ENCODE peak calls at places on chromosomes 16 and 17, in six cellular contexts. Z is esophagus squamous epithelium; W is CD8-positive, alpha-beta memory T cell; C is fibroblast of lung; R is lung; Y is cardiac muscle cell. D is an unnamed sample.

GRCh38 chr17:79141578-79142338 is 67.1 kb downstream of the ENGASE start:
- DNase-seq in Z (no peak), Y (no peak), W (no peak), R (no peak), C (no peak), D (no peak)

GRCh38 chr17:18074566-18075272 is 13.0 kb upstream of the DRG2 start:
- DNase-seq in C (no peak), W (no peak), Y (no peak), Z (no peak), R (no peak), D (no peak)

GRCh38 chr16:89150090-89150835 is 21.3 kb upstream of the CDH15 start:
- DNase-seq in C (no peak), W (peak; percentile 17), Y (no peak), Z (no peak), R (no peak), D (no peak)

GRCh38 chr17:77640242-77640641 is 318.3 kb upstream of the TNRC6C start:
- DNase-seq in W (no peak), R (no peak), Y (no peak), Z (no peak), C (no peak), D (no peak)

GRCh38 chr16:47037746-47038458 is 64.4 kb upstream of the DNAJA2 start:
- DNase-seq in W (peak; percentile 89), Z (peak; percentile 47), C (peak; percentile 68), R (peak; percentile 89), Y (peak; percentile 89), D (peak; percentile 93)

GRCh38 chr17:49987290-49987585 is 7.8 kb downstream of the DLX3 start:
- DNase-seq in R (no peak), Y (no peak), C (no peak), W (no peak), Z (no peak), D (no peak)

GRCh38 chr16:29662729-29663019 is 373 bp upstream of the SPN start:
- DNase-seq in W (peak; percentile 77), C (no peak), Y (no peak), R (no peak), Z (no peak), D (no peak)

GRCh38 chr17:6465206-6466003 is 21.1 kb downstream of the PIMREG start:
- DNase-seq in Z (no peak), W (no peak), Y (no peak), R (no peak), C (no peak), D (no peak)

GRCh38 chr16:84892097-84892496 is 72.3 kb downstream of the CRISPLD2 start:
- DNase-seq in R (no peak), C (no peak), Y (no peak), Z (no peak), W (no peak), D (no peak)

GRCh38 chr17:78107457-78107856 is 21.1 kb downstream of the TMC6 start:
- DNase-seq in Y (no peak), Z (no peak), W (no peak), R (no peak), C (peak; percentile 45), D (no peak)

GRCh38 chr16:80208750-80209149 is 332.0 kb upstream of the DYNLRB2 start:
- DNase-seq in R (no peak), W (no peak), Z (no peak), C (no peak), Y (no peak), D (no peak)

GRCh38 chr16:29806096-29806579 is at the start of gene MAZ:
- DNase-seq in C (no peak), W (no peak), R (no peak), Z (no peak), Y (no peak), D (no peak)

GRCh38 chr16:77647726-77648125 is 74.6 kb upstream of the NUDT7 start:
- DNase-seq in W (no peak), C (peak; percentile 61), Z (no peak), R (no peak), Y (no peak), D (no peak)

DNA sequence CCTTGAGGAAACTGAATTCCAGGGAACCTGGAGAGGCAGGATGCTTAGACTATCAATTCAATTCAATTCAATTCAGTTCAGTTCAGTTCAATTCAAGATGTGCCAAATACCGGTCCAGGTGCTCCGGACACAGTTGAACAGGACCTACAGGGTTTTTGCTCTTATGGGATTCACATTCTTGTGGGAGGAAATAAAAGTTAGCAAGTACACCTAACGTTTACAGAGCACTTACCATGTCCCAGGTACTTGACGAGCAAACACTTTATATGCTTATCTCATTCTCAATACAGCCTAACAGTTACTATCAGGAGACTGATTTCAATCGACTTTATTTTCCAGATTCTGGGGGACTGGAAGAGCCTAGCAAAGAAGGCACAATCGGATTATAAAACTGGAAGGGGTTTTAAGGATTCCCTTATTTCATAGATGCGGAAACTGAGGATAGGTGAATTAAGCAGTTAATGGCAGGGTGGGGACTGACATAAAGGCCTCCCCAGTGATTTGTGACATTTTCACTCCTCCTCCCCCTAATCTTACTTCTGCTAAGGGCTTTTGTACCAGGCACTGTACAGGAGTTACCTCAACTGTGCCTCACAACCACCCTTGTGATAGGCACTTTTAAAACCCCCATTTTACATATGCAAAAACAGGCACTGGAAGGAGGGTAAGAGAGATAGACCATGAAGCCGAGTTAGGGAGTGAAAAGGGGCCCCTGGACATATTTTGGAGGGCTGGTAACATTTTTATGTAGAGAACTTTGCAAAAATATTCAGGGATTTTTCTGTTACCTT is 666 bp upstream of the GDE1 start:
- DNase-seq in W (no peak), C (no peak), R (no peak), Y (no peak), Z (no peak), D (no peak)
- H3K4me1 ChIP-seq in W (peaks cover 37% of the 10 kb centered on the region), C (peaks cover 4% of the 10 kb centered on the region), R (peaks cover 5% of the 10 kb centered on the region), Y (peaks cover 11% of the 10 kb centered on the region), Z (peaks cover 22% of the 10 kb centered on the region), D (peaks cover 17% of the 10 kb centered on the region)

GRCh38 chr17:39667262-39668140 is 752 bp upstream of the PNMT start:
- DNase-seq in R (no peak), C (no peak), W (no peak), Z (no peak), Y (peak; percentile 52), D (peak; percentile 33)

GRCh38 chr17:39666601-39667261 is 1.5 kb upstream of the PNMT start:
- DNase-seq in C (no peak), Z (no peak), Y (no peak), R (no peak), W (no peak), D (peak; percentile 49)

GRCh38 chr17:39664581-39665561 is at the start of gene TCAP:
- DNase-seq in C (no peak), R (no peak), Y (peak; percentile 74), W (no peak), Z (no peak), D (no peak)

GRCh38 chr17:39665642-39666221 is 583 bp downstream of the TCAP start:
- DNase-seq in Y (no peak), Z (no peak), W (no peak), R (no peak), C (no peak), D (no peak)

GRCh38 chr17:39666231-39666600 is 1.1 kb downstream of the TCAP start:
- DNase-seq in C (no peak), Y (no peak), W (no peak), Z (no peak), R (no peak), D (no peak)
- H3K27ac ChIP-seq in C (no peak overlapping the region), Y (peak overlapping the region; percentile 86), W (no peak overlapping the region), Z (no peak overlapping the region), R (peak overlapping the region; percentile 91), D (no peak overlapping the region)

GRCh38 chr16:53768167-53768566 is 64.2 kb downstream of the FTO start:
- DNase-seq in Y (no peak), R (no peak), Z (no peak), C (no peak), W (no peak), D (no peak)

GRCh38 chr16:53768593-53768992 is 64.6 kb downstream of the FTO start:
- DNase-seq in Z (no peak), W (no peak), C (peak; percentile 95), R (peak; percentile 37), Y (no peak), D (no peak)

GRCh38 chr16:53769185-53769584 is 65.2 kb downstream of the FTO start:
- DNase-seq in W (no peak), Y (no peak), R (no peak), Z (no peak), C (no peak), D (no peak)

GRCh38 chr16:53770641-53771040 is 66.7 kb downstream of the FTO start:
- DNase-seq in W (no peak), C (peak; percentile 64), Y (no peak), R (no peak), Z (no peak), D (no peak)

GRCh38 chr16:53769787-53770186 is 65.8 kb downstream of the FTO start:
- DNase-seq in W (no peak), Z (no peak), R (no peak), Y (peak; percentile 66), C (no peak), D (no peak)
- H3K4me3 ChIP-seq in W (no peak overlapping the region), Z (no peak overlapping the region), R (no peak overlapping the region), Y (no peak overlapping the region), C (no peak overlapping the region), D (no peak overlapping the region)

GRCh38 chr17:57113656-57114055 is 28.6 kb downstream of the AKAP1 start:
- DNase-seq in Z (no peak), R (no peak), Y (no peak), W (no peak), C (no peak), D (no peak)
- H3K4me1 ChIP-seq in Z (peaks cover 17% of the 10 kb centered on the region), R (peaks cover 13% of the 10 kb centered on the region), Y (peaks cover 24% of the 10 kb centered on the region), W (no peaks in the 10 kb centered on the region), C (no peaks in the 10 kb centered on the region), D (peaks cover 13% of the 10 kb centered on the region)

GRCh38 chr17:1560582-1561170 is 1.9 kb downstream of the PITPNA start:
- DNase-seq in C (no peak), W (no peak), Z (no peak), Y (no peak), R (no peak), D (no peak)

GRCh38 chr17:1559743-1560581 is 2.6 kb downstream of the PITPNA start:
- DNase-seq in W (no peak), Z (no peak), C (no peak), Y (no peak), R (no peak), D (no peak)

GRCh38 chr17:1561420-1562177 is 993 bp downstream of the PITPNA start:
- DNase-seq in W (no peak), R (no peak), Z (no peak), C (peak; percentile 20), Y (peak; percentile 70), D (no peak)

GRCh38 chr17:1563786-1564613 is 1.4 kb upstream of the PITPNA start:
- DNase-seq in R (no peak), W (no peak), Z (no peak), C (no peak), Y (no peak), D (no peak)

GRCh38 chr17:1562178-1562643 is 381 bp downstream of the PITPNA start:
- DNase-seq in C (peak; percentile 40), R (peak; percentile 55), W (no peak), Z (no peak), Y (peak; percentile 74), D (no peak)
- H3K27ac ChIP-seq in C (peak overlapping the region; percentile 72), R (peak overlapping the region; percentile 73), W (peak overlapping the region; percentile 24), Z (peak overlapping the region; percentile 99), Y (peak overlapping the region; percentile 97), D (peak overlapping the region; percentile 88)

GRCh38 chr17:81813861-81814683 is 10.1 kb downstream of the GCGR start:
- DNase-seq in W (no peak), Z (no peak), C (no peak), R (no peak), Y (no peak), D (no peak)
- H3K4me3 ChIP-seq in W (no peak overlapping the region), Z (no peak overlapping the region), C (no peak overlapping the region), R (no peak overlapping the region), Y (no peak overlapping the region), D (no peak overlapping the region)